ENCODE peak calls at places on chromosomes 2 and 18, in four cellular contexts. F, Z, Y and T are unnamed samples.
A peak's percentile ranks its signal among the peaks of the same experiment; 100 is the strongest.

GRCh38 chr18:69998523-69998987 is 50.9 kb upstream of the CD226 start:
- DNase-seq in Z (no peak), F (no peak), Y (no peak), T (no peak)

GRCh38 chr2:237294509-237294908 is 119.5 kb downstream of the COL6A3 start:
- DNase-seq in Y (no peak), Z (no peak), F (peak; percentile 71), T (no peak)

GRCh38 chr2:122020377-122020776 is 264.9 kb downstream of the TSN start:
- DNase-seq in F (no peak), Y (no peak), Z (no peak), T (no peak)

GRCh38 chr2:127256866-127257265 is 36.8 kb upstream of the CYP27C1 start:
- DNase-seq in Y (no peak), F (no peak), Z (no peak), T (peak; percentile 71)

GRCh38 chr18:26989842-26990241 is 124.3 kb upstream of the AQP4 start:
- DNase-seq in Z (no peak), Y (no peak), F (no peak), T (no peak)

GRCh38 chr18:70397259-70397925 is 108.5 kb downstream of the SOCS6 start:
- DNase-seq in Z (no peak), Y (no peak), F (no peak), T (no peak)

GRCh38 chr2:205763708-205764501 is 81.6 kb downstream of the NRP2 start:
- DNase-seq in F (peak; percentile 94), Y (no peak), Z (peak; percentile 35), T (peak; percentile 20)

GRCh38 chr18:8515142-8515865 is 93.9 kb upstream of the RAB12 start:
- DNase-seq in Y (no peak), F (no peak), Z (no peak), T (no peak)

DNA sequence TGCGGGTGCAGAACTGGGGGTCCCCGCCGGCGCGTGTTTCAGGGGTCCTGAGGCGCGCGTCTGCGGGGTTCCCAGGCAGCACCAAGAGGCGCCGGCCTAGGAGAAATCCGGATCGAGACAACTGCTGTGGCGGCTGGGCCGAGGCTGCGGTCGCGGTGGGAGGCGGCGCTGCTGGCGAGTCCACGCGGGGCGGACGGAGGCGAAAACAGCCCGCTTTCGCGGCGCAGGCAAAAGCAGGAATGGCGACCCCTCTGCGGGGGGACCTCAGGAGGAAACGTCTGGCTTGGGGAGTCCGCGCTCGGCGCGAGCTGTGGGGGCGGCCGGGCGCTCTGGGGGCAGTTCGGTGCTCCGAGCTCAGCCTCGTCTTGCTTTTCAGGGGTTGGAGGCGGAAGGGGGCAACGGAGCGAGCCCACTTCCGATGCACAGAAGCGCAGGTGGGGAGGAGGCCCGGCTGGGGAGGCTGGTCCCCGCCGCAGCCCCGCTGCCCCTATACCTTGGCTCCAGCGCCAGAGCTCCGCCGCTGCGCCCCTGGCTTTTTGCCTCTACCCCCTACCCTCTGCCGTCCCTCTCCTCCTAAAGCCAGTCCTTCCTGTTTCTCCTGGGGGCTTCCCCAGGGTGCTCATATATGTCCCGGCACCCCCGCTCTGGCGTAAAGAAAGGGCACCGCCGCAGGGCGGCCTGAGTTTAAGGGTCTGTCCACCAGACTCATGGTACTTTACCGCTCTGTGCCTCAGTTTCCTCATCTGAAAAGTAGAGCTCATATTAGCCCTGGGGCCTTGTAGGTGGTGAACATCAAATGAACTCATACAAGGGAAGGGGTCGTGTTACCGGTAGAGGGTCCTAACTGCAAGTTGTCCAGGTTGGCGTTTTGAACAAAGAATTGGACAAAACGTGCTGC is 81.3 kb upstream of the LDLRAD4 start:
- DNase-seq in F (peak; percentile 22), Y (no peak), Z (no peak), T (peak; percentile 69)
- TF ChIP-seq MYC in F (no peak), Y (peak; percentile 35), Z (no peak), T (peak; percentile 24)

DNA sequence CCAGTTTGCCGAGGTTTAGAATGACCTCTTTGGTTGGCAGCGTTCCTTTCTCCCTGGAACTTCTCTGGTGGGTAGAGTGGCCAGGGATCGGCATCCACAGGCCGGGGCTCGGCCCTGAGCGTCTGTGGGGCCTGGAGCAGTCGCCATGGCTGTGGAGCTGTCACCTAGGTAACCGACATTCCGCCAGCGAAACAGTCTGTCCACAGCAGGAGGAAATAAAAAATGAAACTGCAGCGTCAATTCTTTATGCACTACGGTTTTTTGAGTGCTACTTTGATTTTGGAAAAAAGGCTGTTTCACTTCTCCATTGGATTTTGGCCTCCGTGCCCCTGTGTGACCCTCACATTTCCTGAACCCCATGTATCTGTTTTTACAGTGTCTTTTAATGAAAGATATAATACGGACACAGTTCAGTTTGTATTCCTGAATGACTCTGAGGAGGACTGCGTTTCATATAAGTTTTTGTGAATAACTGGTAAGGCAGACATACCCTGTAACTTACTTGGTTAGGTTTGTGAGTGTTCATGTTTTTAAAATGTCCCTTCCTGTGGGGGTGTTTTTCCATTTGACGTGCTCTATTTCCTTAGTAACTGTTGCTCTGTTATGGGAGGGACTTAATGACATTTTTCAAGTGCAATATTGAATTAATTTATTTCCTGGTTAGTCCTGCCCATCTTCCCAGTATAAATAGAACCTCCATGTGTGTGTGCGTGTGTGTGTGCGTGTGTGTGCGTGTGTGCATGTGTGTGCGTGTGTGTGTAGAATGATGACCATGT is 163.5 kb downstream of the LDLRAD4 start:
- DNase-seq in Y (no peak), Z (no peak), F (peak; percentile 94), T (no peak)
- TF ChIP-seq MAX in Y (no peak), Z (no peak), F (no peak), T (no peak)

GRCh38 chr2:17538022-17538843 is 2.3 kb upstream of the VSNL1 start:
- DNase-seq in F (peak; percentile 17), Z (no peak), Y (peak; percentile 39), T (no peak)

GRCh38 chr2:17540813-17541513 is 467 bp downstream of the VSNL1 start:
- DNase-seq in Z (no peak), Y (no peak), F (peak; percentile 3), T (no peak)

GRCh38 chr2:17539596-17539992 is 902 bp upstream of the VSNL1 start:
- DNase-seq in F (no peak), Z (no peak), Y (peak; percentile 83), T (no peak)

GRCh38 chr2:17539993-17540812 is at the start of gene VSNL1:
- DNase-seq in Z (no peak), F (peak; percentile 27), Y (peak; percentile 98), T (no peak)

GRCh38 chr2:17538844-17539554 is 1.5 kb upstream of the VSNL1 start:
- DNase-seq in Z (no peak), Y (peak; percentile 83), F (peak; percentile 31), T (no peak)
- H3K4me3 ChIP-seq in Z (peak overlapping the region; percentile 39), Y (peak overlapping the region; percentile 83), F (peak overlapping the region; percentile 68), T (no peak overlapping the region)

GRCh38 chr2:45483997-45484396 is 127.1 kb downstream of the SRBD1 start:
- DNase-seq in Y (peak; percentile 10), Z (peak; percentile 19), F (no peak), T (no peak)
- TF ChIP-seq MYC in Y (no peak), Z (no peak), F (no peak), T (no peak)

GRCh38 chr18:33757037-33757436 is 179.0 kb downstream of the ASXL3 start:
- DNase-seq in Z (no peak), Y (no peak), F (no peak), T (no peak)

GRCh38 chr18:33755918-33756590 is 178.0 kb downstream of the ASXL3 start:
- DNase-seq in Z (peak; percentile 3), Y (no peak), F (peak; percentile 5), T (peak; percentile 31)

DNA sequence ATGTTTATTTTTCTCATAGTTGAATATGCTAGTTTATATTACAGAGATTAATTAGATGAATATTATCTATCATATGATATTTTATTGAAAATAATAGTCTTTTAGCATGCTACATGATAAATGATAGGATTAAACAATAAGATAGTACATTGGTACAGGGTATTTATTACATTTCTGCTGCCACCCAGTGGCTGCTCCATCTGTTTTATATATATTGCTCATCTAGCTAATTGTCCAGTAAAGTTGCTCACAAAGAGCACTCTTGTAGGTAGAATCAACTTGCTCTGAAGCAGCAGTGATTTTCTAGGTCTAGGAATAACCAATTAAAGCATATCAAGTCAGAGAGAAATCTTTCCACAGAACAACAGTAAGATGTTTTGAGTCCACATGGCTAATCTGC is 183.3 kb downstream of the ASXL3 start:
- DNase-seq in F (peak; percentile 26), Z (no peak), Y (no peak), T (peak; percentile 8)
- TF ChIP-seq MAX in F (no peak), Z (no peak), Y (no peak), T (no peak)

GRCh38 chr18:78511666-78512065 is 468.0 kb upstream of the SALL3 start:
- DNase-seq in F (no peak), Y (no peak), Z (no peak), T (no peak)
- H3K4me3 ChIP-seq in F (no peak overlapping the region), Y (no peak overlapping the region), Z (no peak overlapping the region), T (no peak overlapping the region)

DNA sequence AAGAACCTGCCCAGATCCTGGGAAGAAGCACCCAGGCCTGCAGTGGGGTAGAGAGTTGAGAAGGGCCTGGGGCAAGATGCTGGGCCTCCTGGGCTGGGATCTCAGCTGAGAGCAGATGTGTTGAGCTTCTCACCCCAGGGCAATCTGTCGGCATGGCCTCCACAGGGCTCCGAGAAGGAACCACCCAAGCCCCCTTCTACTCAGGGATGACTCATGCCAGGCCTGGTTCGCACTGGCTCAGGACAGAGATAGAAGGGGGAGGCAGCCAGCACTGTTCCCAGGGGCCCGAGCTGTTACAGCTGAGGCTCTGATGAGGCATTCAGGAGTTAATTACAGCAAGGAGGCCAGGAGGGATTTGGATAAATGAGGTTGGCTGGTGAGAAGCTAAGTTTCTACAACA is 62.5 kb downstream of the CENPO start:
- DNase-seq in Y (no peak), Z (no peak), F (no peak), T (peak; percentile 62)
- TF ChIP-seq MYC in Y (no peak), Z (no peak), F (no peak), T (no peak)

DNA sequence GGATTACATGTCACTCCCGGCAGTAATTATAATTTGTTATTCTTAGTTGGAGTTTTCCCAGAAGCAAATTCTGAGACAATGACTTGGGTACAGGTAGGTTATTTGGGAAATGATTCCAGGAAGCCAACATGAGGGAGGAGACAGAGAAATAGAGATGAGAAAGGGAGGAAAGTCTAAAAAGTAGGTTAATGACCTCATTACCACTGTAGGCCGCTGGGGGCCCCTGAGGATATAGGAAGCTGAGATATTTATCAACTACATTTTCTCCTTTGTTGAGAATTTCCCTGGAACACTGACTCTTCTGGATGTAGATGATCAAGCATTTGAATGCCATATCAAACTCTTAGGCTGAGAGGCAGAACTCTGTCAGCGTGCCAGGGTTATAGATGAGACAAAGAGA is 284.3 kb downstream of the ICOS start:
- DNase-seq in Y (no peak), Z (peak; percentile 4), F (no peak), T (no peak)
- TF ChIP-seq MAX in Y (no peak), Z (no peak), F (no peak), T (no peak)